ENCODE peak calls at places on chromosomes 13 and 19, in seven cellular contexts. I is GM12878, Y is H1, Q is NT2/D1, S is K562, V is SK-N-SH, N is HepG2. A is an unnamed sample.

GRCh38 chr19:45922281-45922680 is 7.7 kb upstream of the NANOS2 start:
- DNase-seq in I (no peak), Y (peak; percentile 25), Q (no peak), S (no peak), V (no peak), N (peak; percentile 34), A (peak; percentile 18)

GRCh38 chr13:21539687-21540086 is 64.3 kb downstream of the MICU2 start:
- DNase-seq in I (no peak), Y (no peak), Q (no peak), S (no peak), V (no peak), N (no peak), A (no peak)

GRCh38 chr13:43879323-43880181 is at the start of the genes CCDC122 and LACC1:
- DNase-seq in I (no peak), Y (no peak), Q (no peak), S (no peak), V (peak; percentile 92), N (peak; percentile 38), A (no peak)

GRCh38 chr13:28056970-28057712 is 43.2 kb downstream of the FLT3 start:
- DNase-seq in I (no peak), Y (no peak), Q (no peak), S (no peak), V (no peak), N (no peak), A (no peak)

GRCh38 chr19:16830679-16831078 is 1.5 kb downstream of the SIN3B start:
- DNase-seq in I (no peak), Y (no peak), Q (no peak), S (no peak), V (no peak), N (no peak), A (no peak)

GRCh38 chr13:41361501-41361900 is 50.4 kb downstream of the NAA16 start:
- DNase-seq in I (no peak), Y (no peak), Q (no peak), S (no peak), V (no peak), N (no peak), A (no peak)

GRCh38 chr13:114108141-114108761 is 24.2 kb downstream of the RASA3 start:
- DNase-seq in I (no peak), Y (no peak), Q (no peak), S (no peak), V (no peak), N (no peak), A (no peak)

GRCh38 chr19:47430041-47430802 is 10.9 kb upstream of the MEIS3 start:
- DNase-seq in I (no peak), Y (no peak), Q (no peak), S (no peak), V (no peak), N (no peak), A (no peak)

GRCh38 chr19:17209126-17210036 is 5.8 kb upstream of the USE1 start:
- DNase-seq in I (no peak), Y (peak; percentile 97), Q (peak; percentile 89), S (peak; percentile 100), V (peak; percentile 95), N (no peak), A (peak; percentile 75)

GRCh38 chr13:59269476-59269875 is 894.3 kb downstream of the DIAPH3 start:
- DNase-seq in I (no peak), Y (no peak), Q (no peak), S (no peak), V (no peak), N (no peak), A (no peak)

GRCh38 chr13:108158746-108159145 is 56.6 kb downstream of the LIG4 start:
- DNase-seq in I (no peak), Y (no peak), Q (no peak), S (no peak), V (no peak), N (no peak), A (no peak)

GRCh38 chr19:9869008-9869617 is 34.0 kb downstream of the PIN1 start:
- DNase-seq in I (no peak), Y (no peak), Q (no peak), S (no peak), V (no peak), N (no peak), A (no peak)

GRCh38 chr13:113209336-113209879 is at the start of gene CUL4A:
- DNase-seq in I (no peak), Y (no peak), Q (peak; percentile 56), S (peak; percentile 70), V (peak; percentile 90), N (peak; percentile 61), A (peak; percentile 31)

GRCh38 chr13:66344770-66345367 is 885.3 kb downstream of the PCDH9 start:
- DNase-seq in I (no peak), Y (no peak), Q (no peak), S (no peak), V (no peak), N (no peak), A (no peak)

GRCh38 chr13:95185311-95185710 is 115.9 kb downstream of the ABCC4 start:
- DNase-seq in I (no peak), Y (no peak), Q (no peak), S (no peak), V (no peak), N (no peak), A (no peak)

GRCh38 chr13:40992678-40993077 is 26.4 kb downstream of the ELF1 start:
- DNase-seq in I (no peak), Y (no peak), Q (no peak), S (no peak), V (peak; percentile 30), N (no peak), A (no peak)

GRCh38 chr19:47587295-47587694 is 14.3 kb upstream of the ZNF541 start:
- DNase-seq in I (no peak), Y (no peak), Q (no peak), S (no peak), V (no peak), N (no peak), A (no peak)

GRCh38 chr19:772730-773436 is 22.0 kb downstream of the MISP start:
- DNase-seq in I (no peak), Y (no peak), Q (no peak), S (no peak), V (no peak), N (no peak), A (no peak)

GRCh38 chr19:21519488-21519887 is 14.1 kb downstream of the ZNF429 start:
- DNase-seq in I (no peak), Y (no peak), Q (no peak), S (no peak), V (no peak), N (no peak), A (no peak)

GRCh38 chr13:89057274-89057673 is 1386.1 kb downstream of the SLITRK5 start:
- DNase-seq in I (no peak), Y (no peak), Q (no peak), S (no peak), V (no peak), N (no peak), A (no peak)

DNA sequence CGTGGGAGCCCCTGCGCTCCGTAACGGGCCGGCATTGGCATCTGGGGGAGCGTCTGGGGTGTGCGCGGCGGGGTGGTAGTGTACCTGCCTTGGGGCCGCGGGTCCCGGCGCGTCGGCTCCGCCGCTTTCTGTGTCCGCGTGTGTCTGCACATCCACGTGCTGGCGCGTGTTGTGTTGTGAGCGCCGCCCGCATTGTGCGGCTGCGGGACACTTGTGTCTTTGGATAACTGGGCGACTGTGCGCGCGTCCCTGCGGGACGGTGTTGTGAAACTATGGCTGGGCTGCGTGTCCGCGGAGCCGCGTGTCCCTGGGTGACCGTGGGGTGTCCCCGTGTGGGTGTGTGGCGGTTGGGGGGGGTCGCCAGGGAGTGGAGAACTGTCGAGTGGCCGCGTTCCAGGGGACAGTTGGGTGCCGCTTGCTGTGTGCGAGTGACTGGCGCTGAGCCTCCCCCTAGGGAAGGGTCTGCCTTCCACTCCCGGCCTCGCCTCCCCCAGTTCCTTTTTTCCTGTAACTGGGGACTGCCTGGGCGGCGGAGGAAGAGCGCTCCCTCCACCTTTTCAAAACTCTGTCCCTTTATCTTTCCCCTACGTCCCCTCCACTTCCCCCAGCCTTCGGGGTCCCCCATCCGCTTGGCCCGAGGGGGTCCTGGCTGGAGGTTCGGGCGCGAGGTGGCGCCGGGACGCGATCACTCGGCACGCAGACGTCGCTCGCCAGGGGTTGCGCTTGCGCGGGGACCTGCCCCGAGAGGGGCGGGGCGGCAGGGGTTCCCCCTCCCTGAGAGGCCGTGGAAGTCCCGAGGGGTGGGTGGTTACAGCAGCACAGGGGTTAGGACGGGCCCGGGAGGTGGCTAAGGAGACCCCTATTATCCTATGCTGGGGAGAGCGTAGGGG is 5.6 kb upstream of the NFIC start:
- DNase-seq in I (no peak), Y (no peak), Q (no peak), S (peak; percentile 68), V (peak; percentile 83), N (no peak), A (no peak)
- H3K4me1 ChIP-seq in I (peaks cover 28% of the 10 kb centered on the region), Y (peaks cover 13% of the 10 kb centered on the region), Q (peaks cover 26% of the 10 kb centered on the region), S (peaks cover 50% of the 10 kb centered on the region), V (peaks cover 33% of the 10 kb centered on the region), N (peaks cover 36% of the 10 kb centered on the region), A (peaks cover 17% of the 10 kb centered on the region)

GRCh38 chr13:74755065-74755464 is 620.9 kb upstream of the KLF12 start:
- DNase-seq in I (no peak), Y (no peak), Q (no peak), S (no peak), V (no peak), N (no peak), A (no peak)

GRCh38 chr13:74761794-74762193 is 627.6 kb upstream of the KLF12 start:
- DNase-seq in I (no peak), Y (no peak), Q (no peak), S (no peak), V (no peak), N (no peak), A (no peak)

DNA sequence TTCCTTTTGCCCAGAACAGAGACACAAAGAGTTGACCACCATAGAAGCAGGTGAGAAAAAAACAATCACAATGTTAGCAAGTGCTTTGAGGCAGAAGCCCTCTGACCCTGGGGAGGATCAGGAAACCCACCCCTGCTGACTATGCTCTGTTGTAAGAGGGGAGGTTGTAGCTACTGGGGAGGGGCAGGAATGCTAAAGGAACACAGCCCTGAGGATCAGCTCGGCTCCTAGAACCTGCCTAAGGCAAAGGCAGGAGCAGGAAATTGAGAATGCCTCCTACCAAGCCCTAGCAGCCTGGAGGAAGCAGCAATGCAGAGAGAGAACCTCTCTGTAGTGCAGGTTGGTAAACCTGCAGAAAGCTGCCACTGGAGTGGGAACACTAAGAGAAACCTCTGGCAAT is 624.0 kb upstream of the KLF12 start:
- DNase-seq in I (no peak), Y (no peak), Q (peak; percentile 30), S (no peak), V (no peak), N (no peak), A (no peak)
- TF ChIP-seq YY1 in I (no peak), Y (no peak), Q (no peak), S (no peak), V (no peak), N (no peak), A (no peak)

DNA sequence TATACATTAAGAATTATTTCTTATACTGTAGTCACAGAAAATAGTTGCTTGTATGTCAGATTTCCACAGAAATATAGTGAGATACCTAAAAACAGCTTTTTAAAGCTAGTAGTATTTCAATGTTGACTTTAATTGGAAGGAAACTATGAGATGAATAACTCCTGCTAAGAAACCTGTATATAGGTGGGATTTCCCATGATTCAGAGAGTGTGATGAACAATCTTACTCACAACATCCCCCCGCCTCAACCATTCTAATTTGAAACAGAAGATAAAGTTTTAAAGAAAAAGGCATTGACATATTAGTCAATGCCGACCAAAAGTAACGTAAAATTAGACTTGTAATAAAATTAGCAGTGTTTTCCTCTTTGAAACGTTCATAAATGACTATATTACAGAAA is 1.4 kb upstream of the MIR17HG start:
- DNase-seq in I (no peak), Y (no peak), Q (no peak), S (no peak), V (no peak), N (no peak), A (no peak)
- H3K4me1 ChIP-seq in I (peaks cover 11% of the 10 kb centered on the region), Y (peaks cover 6% of the 10 kb centered on the region), Q (no peaks in the 10 kb centered on the region), S (peaks cover 19% of the 10 kb centered on the region), V (peaks cover 16% of the 10 kb centered on the region), N (peaks cover 22% of the 10 kb centered on the region), A (no peaks in the 10 kb centered on the region)

GRCh38 chr19:58581227-58582141 is 8.3 kb upstream of the MZF1 start:
- DNase-seq in I (no peak), Y (peak; percentile 92), Q (peak; percentile 59), S (peak; percentile 78), V (no peak), N (peak; percentile 16), A (peak; percentile 76)
- TF ChIP-seq YY1 in I (no peak), Y (peak; percentile 58), Q (no peak), S (peak; percentile 58), V (no peak), N (no peak), A (peak; percentile 62)